ENCODE peak calls at places on chromosomes 13 and 19, in six cellular contexts. One of them, this sample, is unnamed.

GRCh38 chr13:33125821-33126570 is 109.8 kb downstream of the KL start:
- DNase-seq in C1 segment of cervical spinal cord: no peak
- DNase-seq in RWPE1: peak; percentile 92
- DNase-seq in HFFc6: peak; percentile 94
- DNase-seq in memory B cell: no peak
- DNase-seq in brain microvascular endothelial cell: peak; percentile 98
- DNase-seq in this sample: no peak

GRCh38 chr13:49587311-49587847 is 2.0 kb upstream of the RCBTB1 start:
- DNase-seq in C1 segment of cervical spinal cord: no peak
- DNase-seq in RWPE1: peak; percentile 67
- DNase-seq in HFFc6: peak; percentile 26
- DNase-seq in memory B cell: no peak
- DNase-seq in brain microvascular endothelial cell: peak; percentile 47
- DNase-seq in this sample: no peak

GRCh38 chr13:23701646-23702045 is 131.4 kb downstream of the TNFRSF19 start:
- DNase-seq in C1 segment of cervical spinal cord: no peak
- DNase-seq in RWPE1: no peak
- DNase-seq in HFFc6: no peak
- DNase-seq in memory B cell: no peak
- DNase-seq in brain microvascular endothelial cell: peak; percentile 95
- DNase-seq in this sample: no peak

GRCh38 chr13:40580566-40581276 is 85.7 kb downstream of the FOXO1 start:
- DNase-seq in C1 segment of cervical spinal cord: no peak
- DNase-seq in RWPE1: no peak
- DNase-seq in HFFc6: no peak
- DNase-seq in memory B cell: no peak
- DNase-seq in brain microvascular endothelial cell: no peak
- DNase-seq in this sample: no peak

GRCh38 chr19:3868770-3869456 is at the start of gene ZFR2:
- DNase-seq in C1 segment of cervical spinal cord: no peak
- DNase-seq in RWPE1: no peak
- DNase-seq in HFFc6: no peak
- DNase-seq in memory B cell: no peak
- DNase-seq in brain microvascular endothelial cell: no peak
- DNase-seq in this sample: no peak

GRCh38 chr19:21463449-21464105 is 41.8 kb upstream of the ZNF429 start:
- DNase-seq in C1 segment of cervical spinal cord: no peak
- DNase-seq in RWPE1: peak; percentile 60
- DNase-seq in HFFc6: no peak
- DNase-seq in memory B cell: no peak
- DNase-seq in brain microvascular endothelial cell: no peak
- DNase-seq in this sample: peak; percentile 86

GRCh38 chr13:98801626-98802418 is 49.4 kb upstream of the SLC15A1 start:
- DNase-seq in C1 segment of cervical spinal cord: no peak
- DNase-seq in RWPE1: no peak
- DNase-seq in HFFc6: no peak
- DNase-seq in memory B cell: no peak
- DNase-seq in brain microvascular endothelial cell: no peak
- DNase-seq in this sample: no peak

GRCh38 chr19:24078688-24079087 is 8.3 kb upstream of the ZNF254 start:
- DNase-seq in C1 segment of cervical spinal cord: no peak
- DNase-seq in RWPE1: no peak
- DNase-seq in HFFc6: no peak
- DNase-seq in memory B cell: no peak
- DNase-seq in brain microvascular endothelial cell: no peak
- DNase-seq in this sample: no peak

GRCh38 chr13:51549050-51549449 is 35.2 kb upstream of the WDFY2 start:
- DNase-seq in C1 segment of cervical spinal cord: no peak
- DNase-seq in RWPE1: no peak
- DNase-seq in HFFc6: no peak
- DNase-seq in memory B cell: no peak
- DNase-seq in brain microvascular endothelial cell: no peak
- DNase-seq in this sample: no peak

GRCh38 chr13:40666058-40666904 is at the start of gene FOXO1:
- DNase-seq in C1 segment of cervical spinal cord: peak; percentile 92
- DNase-seq in RWPE1: peak; percentile 99
- DNase-seq in HFFc6: peak; percentile 74
- DNase-seq in memory B cell: peak; percentile 91
- DNase-seq in brain microvascular endothelial cell: peak; percentile 80
- DNase-seq in this sample: peak; percentile 95

GRCh38 chr19:19223060-19223459 is 11.3 kb downstream of the NCAN start:
- DNase-seq in C1 segment of cervical spinal cord: no peak
- DNase-seq in RWPE1: no peak
- DNase-seq in HFFc6: no peak
- DNase-seq in memory B cell: no peak
- DNase-seq in brain microvascular endothelial cell: no peak
- DNase-seq in this sample: no peak

GRCh38 chr13:33263484-33263883 is 22.1 kb downstream of the STARD13 start:
- DNase-seq in C1 segment of cervical spinal cord: no peak
- DNase-seq in RWPE1: no peak
- DNase-seq in HFFc6: no peak
- DNase-seq in memory B cell: no peak
- DNase-seq in brain microvascular endothelial cell: no peak
- DNase-seq in this sample: no peak